ENCODE peak calls at places on chromosomes 11 and 22, in ten cellular contexts. T is NCI-H460, S is dermis blood vessel endothelial cell, V is C1 segment of cervical spinal cord, J is anterior cingulate cortex, N is Kasumi-1, F is choroid plexus epithelial cell, C is tibial nerve, O is cardiac muscle cell, P is mucosa of descending colon. A is an unnamed sample.

GRCh38 chr11:12074529-12075195 is 35.7 kb upstream of the MICAL2 start:
- DNase-seq in F (peak), N (no peak), J (no peak), C (no peak), V (no peak), S (no peak), P (no peak), T (no peak), O (no peak), A (peak)

GRCh38 chr22:19812910-19813309 is 41.8 kb downstream of the GNB1L start:
- DNase-seq in P (no peak), O (no peak), S (no peak), V (no peak), N (no peak), C (no peak), T (no peak), J (no peak), F (no peak), A (no peak)

GRCh38 chr11:76371170-76371569 is 9.8 kb downstream of the THAP12 start:
- DNase-seq in T (peak), P (no peak), N (peak), J (no peak), F (peak), C (no peak), V (no peak), O (no peak), S (peak), A (peak)

GRCh38 chr11:74417379-74417804 is 19.2 kb upstream of the PGM2L1 start:
- DNase-seq in T (no peak), F (peak), N (no peak), C (no peak), V (no peak), J (no peak), O (no peak), S (no peak), P (no peak), A (no peak)

GRCh38 chr22:47328550-47329243 is 566.2 kb downstream of the TBC1D22A start:
- DNase-seq in N (no peak), J (no peak), P (no peak), C (peak), V (no peak), O (no peak), T (peak), F (peak), S (peak), A (peak)

GRCh38 chr22:26174280-26174679 is 5.0 kb downstream of the SEZ6L start:
- DNase-seq in O (peak), N (peak), F (no peak), T (no peak), C (no peak), J (peak), S (no peak), V (no peak), P (no peak), A (no peak)

GRCh38 chr11:112355726-112356125 is 95.1 kb upstream of the PLET1 start:
- DNase-seq in N (no peak), T (no peak), C (no peak), J (no peak), S (peak), F (peak), P (peak), V (peak), O (peak), A (peak)

GRCh38 chr22:27370987-27371386 is 430.6 kb downstream of the MN1 start:
- DNase-seq in T (no peak), V (no peak), N (no peak), P (no peak), F (no peak), S (no peak), J (no peak), O (no peak), C (no peak), A (no peak)

GRCh38 chr11:26247340-26247739 is 84.6 kb upstream of the ANO3 start:
- DNase-seq in T (no peak), N (peak), J (no peak), P (no peak), O (no peak), V (no peak), S (no peak), F (no peak), C (no peak), A (peak)

GRCh38 chr11:85316967-85317366 is 310.2 kb downstream of the DLG2 start:
- DNase-seq in J (no peak), V (no peak), O (no peak), N (peak), P (no peak), C (no peak), S (no peak), F (no peak), T (no peak), A (no peak)

GRCh38 chr11:117663826-117664225 is 133.2 kb downstream of the DSCAML1 start:
- DNase-seq in J (peak), O (no peak), N (no peak), P (no peak), T (no peak), V (peak), C (no peak), F (no peak), S (no peak), A (no peak)

GRCh38 chr11:1858576-1858975 is 5.7 kb downstream of the LSP1 start:
- DNase-seq in J (no peak), F (no peak), S (no peak), O (no peak), T (no peak), N (no peak), P (no peak), C (no peak), V (no peak), A (no peak)

GRCh38 chr22:23237201-23237798 is 57.0 kb downstream of the BCR start:
- DNase-seq in C (peak), J (no peak), N (no peak), T (no peak), P (peak), S (peak), O (no peak), V (no peak), F (peak), A (peak)

GRCh38 chr22:17451251-17451765 is 82.0 kb downstream of the CECR2 start:
- DNase-seq in J (no peak), S (no peak), V (no peak), F (no peak), P (no peak), T (no peak), N (no peak), O (peak), C (no peak), A (no peak)